ENCODE peak calls at places on chromosomes 7 and 10, in nine cellular contexts. S is iris pigment epithelial cell; O is ovary; R is left cardiac atrium; G is ureter; L is astrocyte of the spinal cord; B is stimulated activated CD4-positive, alpha-beta T cell treated with anti-CD3 and anti-CD28 coated beads, Interleukin-1b, Interleukin-23, amount 100 ng/mL, for 1 hour; K is activated naive CD4-positive, alpha-beta T cell; V is stimulated activated CD8-positive, alpha-beta memory T cell treated with anti-CD3 and anti-CD28 coated beads, Interleukin-4, amount 100 ng/mL, for 1 hour. E is an unnamed sample.
A peak's percentile ranks its signal among the peaks of the same experiment; 100 is the strongest.

GRCh38 chr10:102593074-102593803 is 51.0 kb upstream of the TRIM8 start:
- DNase-seq in G (no peak), O (no peak), L (peak; percentile 61), R (no peak), V (no peak), K (no peak), S (peak; percentile 57), B (no peak), E (no peak)

GRCh38 chr10:78416031-78416800 is 382.6 kb downstream of the RPS24 start:
- DNase-seq in L (peak; percentile 47), B (no peak), R (no peak), O (no peak), V (no peak), S (peak; percentile 12), K (no peak), G (peak; percentile 35), E (no peak)

GRCh38 chr10:120494313-120494710 is 37.3 kb downstream of the PLPP4 start:
- DNase-seq in K (no peak), V (no peak), O (no peak), B (no peak), G (no peak), R (no peak), L (no peak), S (no peak), E (no peak)

GRCh38 chr7:17402628-17403278 is 104.3 kb downstream of the AHR start:
- DNase-seq in S (peak; percentile 51), K (no peak), R (no peak), G (no peak), O (no peak), B (no peak), V (no peak), L (no peak), E (no peak)

GRCh38 chr7:132666076-132666775 is 90.0 kb upstream of the PLXNA4 start:
- DNase-seq in K (no peak), L (peak; percentile 5), B (no peak), O (no peak), S (peak; percentile 21), G (no peak), V (no peak), R (no peak), E (no peak)

GRCh38 chr7:65325793-65326432 is 47.7 kb upstream of the ZNF92 start:
- DNase-seq in K (no peak), L (peak; percentile 8), G (no peak), V (no peak), R (no peak), S (peak; percentile 40), O (no peak), B (no peak), E (no peak)

GRCh38 chr10:46547881-46548780 is 8.3 kb downstream of the GPRIN2 start:
- DNase-seq in K (no peak), O (no peak), V (no peak), B (no peak), R (no peak), S (no peak), G (peak; percentile 42), L (no peak), E (no peak)

GRCh38 chr10:29322918-29323317 is 34.0 kb downstream of the LYZL1 start:
- DNase-seq in K (no peak), V (no peak), O (no peak), R (no peak), G (no peak), B (no peak), S (no peak), L (no peak), E (no peak)

GRCh38 chr10:13262433-13262832 is 28.3 kb upstream of the UCMA start:
- DNase-seq in G (no peak), V (no peak), O (no peak), L (no peak), B (no peak), K (no peak), S (no peak), R (no peak), E (no peak)

GRCh38 chr10:59625842-59626522 is 83.7 kb downstream of the SLC16A9 start:
- DNase-seq in L (peak; percentile 67), V (peak; percentile 2), R (no peak), G (peak; percentile 51), B (no peak), S (peak; percentile 75), K (peak; percentile 2), O (peak; percentile 46), E (peak; percentile 89)

GRCh38 chr10:26491934-26492333 is 53.8 kb downstream of the APBB1IP start:
- DNase-seq in L (no peak), B (no peak), S (no peak), O (no peak), R (no peak), K (no peak), G (no peak), V (no peak), E (no peak)

GRCh38 chr7:156219307-156220077 is 407.2 kb upstream of the SHH start:
- DNase-seq in R (no peak), L (no peak), B (no peak), O (no peak), G (peak; percentile 26), V (no peak), S (no peak), K (no peak), E (no peak)

GRCh38 chr7:129553861-129554530 is 51.7 kb downstream of the SMKR1 start:
- DNase-seq in B (no peak), S (peak; percentile 21), O (no peak), V (peak; percentile 9), K (peak; percentile 9), R (no peak), L (peak; percentile 34), G (no peak), E (peak; percentile 36)

GRCh38 chr7:23074443-23075244 is 30.9 kb upstream of the KLHL7 start:
- DNase-seq in L (peak; percentile 45), V (no peak), G (no peak), K (no peak), S (no peak), B (no peak), R (no peak), O (no peak), E (no peak)

GRCh38 chr7:21939136-21939857 is 6.4 kb downstream of the CDCA7L start:
- DNase-seq in B (peak; percentile 17), L (peak; percentile 9), R (no peak), V (no peak), S (peak; percentile 78), G (no peak), K (no peak), O (no peak), E (no peak)

GRCh38 chr10:126153686-126154628 is 234.3 kb downstream of the ADAM12 start:
- DNase-seq in L (no peak), O (no peak), S (no peak), V (no peak), R (no peak), B (no peak), K (no peak), G (no peak), E (no peak)

GRCh38 chr10:119336599-119336998 is 129.2 kb downstream of the GRK5 start:
- DNase-seq in S (no peak), L (no peak), G (no peak), B (no peak), V (no peak), K (no peak), O (no peak), R (peak; percentile 75), E (no peak)

GRCh38 chr7:10070899-10071298 is 902.8 kb upstream of the PHF14 start:
- DNase-seq in B (no peak), G (no peak), S (no peak), O (no peak), V (no peak), L (no peak), R (no peak), K (no peak), E (no peak)

GRCh38 chr10:100969175-100970075 is at the start of gene SEMA4G:
- DNase-seq in L (peak; percentile 6), R (peak; percentile 54), S (peak; percentile 14), B (peak; percentile 18), K (peak; percentile 59), O (peak; percentile 59), G (no peak), V (no peak), E (peak; percentile 87)

GRCh38 chr10:19041176-19041575 is 7.4 kb upstream of the MALRD1 start:
- DNase-seq in S (no peak), G (no peak), K (no peak), B (no peak), V (no peak), R (no peak), O (no peak), L (no peak), E (no peak)

GRCh38 chr7:17408245-17408903 is 109.9 kb downstream of the AHR start:
- DNase-seq in K (no peak), L (peak; percentile 91), S (peak; percentile 99), B (no peak), O (peak; percentile 43), G (peak; percentile 72), V (no peak), R (peak; percentile 40), E (no peak)

GRCh38 chr10:16816142-16816541 is 1.1 kb downstream of the RSU1 start:
- DNase-seq in K (no peak), L (no peak), G (no peak), B (no peak), S (no peak), R (no peak), V (no peak), O (no peak), E (no peak)

GRCh38 chr7:92042056-92042737 is 92.1 kb downstream of the CYP51A1 start:
- DNase-seq in L (no peak), V (no peak), S (no peak), B (no peak), G (no peak), R (no peak), O (no peak), K (no peak), E (no peak)

GRCh38 chr10:31147220-31147608 is 115.5 kb upstream of the ZNF438 start:
- DNase-seq in B (no peak), L (peak; percentile 89), V (no peak), G (no peak), R (no peak), O (no peak), K (no peak), S (peak; percentile 80), E (no peak)

GRCh38 chr7:25031007-25031406 is 51.0 kb upstream of the OSBPL3 start:
- DNase-seq in O (no peak), G (no peak), B (no peak), R (no peak), L (no peak), V (no peak), S (no peak), K (no peak), E (no peak)

GRCh38 chr7:102326156-102326914 is 29.9 kb downstream of the SPDYE6 start:
- DNase-seq in B (no peak), G (no peak), R (no peak), O (no peak), L (no peak), S (no peak), K (no peak), V (no peak), E (no peak)

GRCh38 chr7:77697535-77697831 is 1.2 kb downstream of the RSBN1L start:
- DNase-seq in K (no peak), G (no peak), B (no peak), L (no peak), V (no peak), R (peak; percentile 47), S (no peak), O (no peak), E (no peak)

GRCh38 chr7:32116436-32116835 is 46.2 kb upstream of the PDE1C start:
- DNase-seq in K (no peak), G (no peak), B (no peak), S (no peak), V (no peak), L (no peak), R (no peak), O (no peak), E (no peak)